ENCODE peak calls at places on chromosomes 12 and 14, in five cellular contexts. L is fibroblast of the aortic adventitia, A is AG09309, E is psoas muscle, M is progenitor cell of endocrine pancreas. H is an unnamed sample.

GRCh38 chr12:132847363-132848356 is 19.0 kb upstream of the GOLGA3 start:
- DNase-seq in L (no peak), E (no peak), M (no peak), A (no peak), H (no peak)

GRCh38 chr12:40946612-40947194 is 241.4 kb upstream of the PDZRN4 start:
- DNase-seq in L (peak), M (no peak), A (no peak), E (no peak), H (no peak)

GRCh38 chr12:78888583-78888982 is 24.0 kb downstream of the SYT1 start:
- DNase-seq in A (no peak), E (no peak), L (no peak), M (no peak), H (no peak)

GRCh38 chr12:117907108-117907689 is 61.6 kb downstream of the KSR2 start:
- DNase-seq in A (no peak), M (no peak), L (no peak), E (no peak), H (no peak)

GRCh38 chr12:52058631-52059324 is 7.5 kb downstream of the NR4A1 start:
- DNase-seq in M (no peak), L (peak), E (no peak), A (no peak), H (no peak)

GRCh38 chr12:59787610-59788009 is 191.8 kb downstream of the SLC16A7 start:
- DNase-seq in A (no peak), E (no peak), L (no peak), M (no peak), H (no peak)

GRCh38 chr14:22268875-22269274 is 320.1 kb downstream of the DAD1 start:
- DNase-seq in L (peak), E (no peak), A (no peak), M (no peak), H (no peak)

GRCh38 chr12:108854453-108855283 is 2.7 kb downstream of the SSH1 start:
- DNase-seq in L (peak), E (peak), A (peak), M (no peak), H (peak)

GRCh38 chr12:108008163-108008562 is 120.9 kb upstream of the WSCD2 start:
- DNase-seq in E (no peak), A (no peak), L (no peak), M (no peak), H (no peak)

GRCh38 chr12:116172224-116172849 is 105.2 kb downstream of the MED13L start:
- DNase-seq in L (no peak), A (no peak), E (no peak), M (no peak), H (no peak)

GRCh38 chr12:117408161-117408791 is 46.9 kb upstream of the NOS1 start:
- DNase-seq in M (no peak), A (peak), E (no peak), L (no peak), H (peak)

GRCh38 chr12:89971880-89972279 is 263.2 kb upstream of the ATP2B1 start:
- DNase-seq in E (no peak), M (no peak), A (no peak), L (peak), H (no peak)

GRCh38 chr12:11658796-11659195 is 9.3 kb downstream of the ETV6 start:
- DNase-seq in M (no peak), L (peak), A (peak), E (no peak), H (peak)

GRCh38 chr14:65179918-65180724 is 77.8 kb upstream of the MAX start:
- DNase-seq in L (peak), M (no peak), E (peak), A (peak), H (peak)

GRCh38 chr14:52315355-52315718 is 1.2 kb downstream of the PTGER2 start:
- DNase-seq in E (no peak), M (no peak), A (no peak), L (peak), H (no peak)

GRCh38 chr12:98578821-98579220 is 14.7 kb upstream of the SLC25A3 start:
- DNase-seq in L (no peak), A (no peak), E (no peak), M (no peak), H (no peak)

GRCh38 chr12:27667540-27667939 is 28.7 kb upstream of the REP15 start:
- DNase-seq in M (no peak), E (peak), A (peak), L (peak), H (peak)

GRCh38 chr12:121825041-121825523 is 21.3 kb downstream of the SETD1B start:
- DNase-seq in M (no peak), A (no peak), E (peak), L (no peak), H (no peak)

GRCh38 chr12:5586201-5586600 is 154.3 kb downstream of the NTF3 start:
- DNase-seq in E (no peak), A (peak), L (no peak), M (no peak), H (no peak)

DNA sequence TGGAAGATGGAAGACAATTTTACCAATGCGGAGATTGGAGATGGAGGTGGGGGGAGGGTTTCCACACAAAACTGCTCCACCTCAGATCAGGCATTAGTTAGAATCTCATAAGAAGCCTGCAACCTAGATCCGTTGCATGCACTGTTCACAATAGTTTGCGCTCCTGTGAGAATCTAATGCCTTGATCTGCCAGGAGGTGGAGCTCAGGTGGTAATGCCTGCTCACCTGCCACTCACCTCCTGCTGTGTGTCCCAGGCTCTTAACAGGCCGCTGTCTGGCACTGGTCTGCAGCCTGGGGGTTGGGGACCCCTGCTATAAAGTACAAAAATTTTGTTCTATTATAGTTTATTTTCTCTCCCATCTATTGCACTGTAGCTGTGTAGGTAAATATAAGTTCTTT is 84.9 kb upstream of the FOXG1 start:
- DNase-seq in E (no peak), M (no peak), A (no peak), L (no peak), H (no peak)
- TF ChIP-seq CTCF in E (no peak), M (peak), A (no peak), L (no peak), H (no peak)

DNA sequence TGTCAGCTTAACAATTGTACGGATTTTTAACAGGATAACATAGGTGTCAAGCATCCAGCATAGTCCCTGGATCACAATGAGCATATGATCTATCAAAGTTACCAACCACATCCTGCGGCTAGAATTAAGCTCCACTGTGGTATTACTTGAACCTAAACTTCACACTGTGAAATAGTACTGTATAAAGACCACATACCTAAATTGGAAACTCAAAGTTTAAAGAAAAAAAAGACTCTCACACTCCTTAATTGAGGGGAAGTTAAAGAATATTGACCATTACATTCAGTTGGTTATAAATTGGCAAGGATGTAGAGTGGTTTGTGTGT is 133.0 kb upstream of the PZP start:
- DNase-seq in L (no peak), M (no peak), E (no peak), A (no peak), H (no peak)
- TF ChIP-seq CTCF in L (no peak), M (no peak), E (no peak), A (no peak), H (no peak)

GRCh38 chr12:96400631-96401060 is 407 bp upstream of the CDK17 start:
- DNase-seq in L (peak), E (no peak), M (no peak), A (no peak), H (no peak)
- TF ChIP-seq CTCF in L (no peak), E (no peak), M (no peak), A (no peak), H (no peak)

DNA sequence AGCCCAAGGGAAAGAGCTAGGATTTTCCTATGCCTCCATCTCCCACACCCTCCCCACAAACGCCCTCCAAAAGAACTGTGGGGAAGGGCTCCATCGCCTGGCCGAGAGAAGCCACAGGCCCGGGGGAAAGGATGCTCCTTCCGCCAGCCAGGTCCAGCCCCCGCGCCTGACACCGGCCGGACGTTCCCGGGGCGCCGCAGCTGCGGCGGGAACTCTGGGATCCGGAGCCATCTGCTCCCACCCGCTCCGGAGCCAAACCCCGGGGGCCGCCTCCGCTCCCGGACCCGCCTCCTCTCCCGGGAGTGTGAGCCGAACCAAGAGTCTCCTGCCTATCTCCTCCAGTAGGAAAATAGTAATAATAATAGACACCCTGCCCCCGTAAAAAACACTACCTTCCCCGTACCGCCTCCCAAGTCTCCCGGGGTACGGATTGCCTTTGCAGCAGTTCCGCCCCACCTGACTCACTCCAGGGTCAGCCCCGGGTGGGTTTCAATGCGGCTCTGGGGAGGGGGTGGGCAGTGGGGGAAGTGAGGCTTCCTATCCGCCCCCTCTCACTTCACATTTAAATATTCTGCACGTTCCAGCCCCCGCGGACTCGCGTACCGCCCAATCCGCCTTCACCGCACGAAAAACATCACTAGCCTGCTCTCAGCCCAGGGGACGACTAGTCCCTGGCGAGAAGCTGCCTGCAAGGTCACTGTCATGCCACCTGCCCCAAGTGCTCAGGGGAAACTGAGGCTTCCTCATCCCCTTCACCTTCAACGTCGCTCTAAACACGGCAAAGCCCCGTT is 2.4 kb downstream of the AGAP2 start:
- DNase-seq in A (no peak), E (no peak), M (no peak), L (no peak), H (no peak)
- TF ChIP-seq CTCF in A (peak), E (no peak), M (no peak), L (peak), H (peak)